ENCODE peak calls at places on chromosomes 11 and 22, in nine cellular contexts. K is fibroblast of villous mesenchyme, H is glutamatergic neuron, N is astrocyte of the cerebellum, J is fibroblast of mammary gland, W is upper lobe of right lung, X is progenitor cell of endocrine pancreas, E is coronary artery, S is cardiac fibroblast. L is an unnamed sample.

GRCh38 chr11:4211991-4212390 is 117.4 kb downstream of the RRM1 start:
- DNase-seq in K (no peak), H (peak; percentile 54), N (no peak), J (no peak), W (no peak), X (no peak), E (no peak), S (no peak), L (peak; percentile 56)

GRCh38 chr11:8067929-8068575 is 13.0 kb upstream of the TUB start:
- DNase-seq in K (peak; percentile 72), H (no peak), N (no peak), J (no peak), W (no peak), X (no peak), E (no peak), S (no peak), L (no peak)

GRCh38 chr11:72743321-72744221 is 8.6 kb downstream of the ARAP1 start:
- DNase-seq in K (no peak), H (peak; percentile 46), N (no peak), J (no peak), W (no peak), X (no peak), E (no peak), S (no peak), L (no peak)

GRCh38 chr11:133776671-133777070 is 68.6 kb downstream of the SPATA19 start:
- DNase-seq in K (no peak), H (no peak), N (no peak), J (no peak), W (no peak), X (no peak), E (no peak), S (no peak), L (no peak)

GRCh38 chr11:46247664-46248063 is 29.8 kb upstream of the CREB3L1 start:
- DNase-seq in K (peak; percentile 77), H (no peak), N (no peak), J (peak; percentile 68), W (no peak), X (no peak), E (no peak), S (no peak), L (peak; percentile 44)

GRCh38 chr11:8697056-8697455 is 14.5 kb downstream of the RPL27A start:
- DNase-seq in K (no peak), H (no peak), N (no peak), J (no peak), W (no peak), X (no peak), E (no peak), S (no peak), L (no peak)

GRCh38 chr22:38727530-38728451 is 22.0 kb downstream of the GTPBP1 start:
- DNase-seq in K (no peak), H (no peak), N (no peak), J (no peak), W (no peak), X (no peak), E (no peak), S (no peak), L (no peak)

GRCh38 chr11:122367809-122368231 is 251.8 kb upstream of the BLID start:
- DNase-seq in K (peak; percentile 35), H (no peak), N (peak; percentile 57), J (peak; percentile 45), W (no peak), X (no peak), E (no peak), S (peak; percentile 85), L (peak; percentile 7)

GRCh38 chr11:71269603-71270511 is 17.5 kb upstream of the SHANK2 start:
- DNase-seq in K (no peak), H (no peak), N (no peak), J (no peak), W (peak; percentile 39), X (no peak), E (no peak), S (no peak), L (no peak)

GRCh38 chr22:47966316-47966715 is 1203.9 kb downstream of the TBC1D22A start:
- DNase-seq in K (no peak), H (no peak), N (no peak), J (no peak), W (no peak), X (no peak), E (no peak), S (no peak), L (no peak)
- TF ChIP-seq CTCF in K (no peak), H (no peak), N (no peak), J (no peak), W (no peak), X (no peak), E (no peak), S (no peak), L (no peak)

DNA sequence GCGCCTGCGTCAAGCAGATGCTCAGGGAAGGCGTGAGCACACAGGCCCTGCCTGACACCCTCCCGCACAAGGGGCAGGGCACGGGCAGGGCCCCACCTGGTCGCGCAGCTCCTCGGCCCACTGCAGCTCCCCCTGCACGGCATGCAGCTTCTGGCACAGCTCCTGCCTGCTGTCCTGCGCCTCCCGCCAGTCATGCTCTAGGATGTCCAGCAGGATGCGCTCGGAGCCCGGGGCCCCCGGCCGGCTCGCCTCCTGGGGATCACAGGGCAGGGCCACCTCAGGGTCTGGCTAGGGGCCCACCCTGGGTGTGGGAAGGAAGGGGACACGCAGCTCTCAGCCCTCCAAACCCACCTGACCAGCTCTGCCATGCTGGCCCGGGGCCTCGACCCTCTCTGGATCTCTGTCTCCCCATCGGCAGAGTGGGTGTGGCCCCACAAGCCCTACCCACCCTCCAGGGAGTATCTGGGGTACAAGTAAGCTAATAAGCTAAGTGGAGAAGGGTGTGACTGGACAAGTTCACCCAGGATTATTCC is 10.7 kb downstream of the CARD10 start:
- DNase-seq in K (no peak), H (no peak), N (no peak), J (no peak), W (peak; percentile 70), X (no peak), E (no peak), S (no peak), L (no peak)
- TF ChIP-seq CTCF in K (peak; percentile 20), H (no peak), N (no peak), J (no peak), W (peak; percentile 16), X (no peak), E (no peak), S (no peak), L (no peak)

DNA sequence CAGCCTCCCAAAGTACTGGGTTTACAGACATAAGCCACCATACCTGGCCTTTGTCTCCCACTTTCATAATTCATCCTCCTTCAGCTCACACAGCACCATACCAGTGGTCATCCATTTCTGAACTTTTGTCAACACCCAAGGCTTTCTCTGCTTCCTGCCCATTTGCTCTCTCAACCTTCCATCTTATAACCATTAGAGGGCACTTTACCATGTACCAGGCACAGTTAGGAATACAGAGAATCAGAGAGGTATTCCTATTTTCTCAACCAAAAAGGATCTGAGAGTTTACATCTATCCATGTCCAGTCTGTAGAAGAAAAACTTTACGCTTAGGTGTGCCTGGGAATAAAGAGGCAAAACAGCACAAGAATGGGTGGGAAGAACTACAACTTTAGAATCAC is 397.6 kb downstream of the BUD13 start:
- DNase-seq in K (no peak), H (no peak), N (no peak), J (no peak), W (no peak), X (no peak), E (no peak), S (no peak), L (no peak)
- TF ChIP-seq CTCF in K (no peak), H (no peak), N (no peak), J (no peak), W (no peak), X (no peak), E (no peak), S (no peak), L (no peak)

GRCh38 chr11:43486141-43486540 is 127.4 kb downstream of the TTC17 start:
- DNase-seq in K (peak; percentile 8), H (no peak), N (no peak), J (peak; percentile 23), W (no peak), X (no peak), E (no peak), S (peak; percentile 6), L (no peak)
- TF ChIP-seq CTCF in K (no peak), H (no peak), N (no peak), J (no peak), W (no peak), X (no peak), E (no peak), S (no peak), L (no peak)

GRCh38 chr22:20174785-20175596 is 24.1 kb upstream of the CCDC188 start:
- DNase-seq in K (peak; percentile 13), H (peak; percentile 45), N (no peak), J (peak; percentile 3), W (no peak), X (no peak), E (no peak), S (peak; percentile 42), L (no peak)
- TF ChIP-seq CTCF in K (peak; percentile 36), H (no peak), N (peak; percentile 44), J (peak; percentile 21), W (no peak), X (peak; percentile 40), E (no peak), S (peak; percentile 55), L (peak; percentile 8)

GRCh38 chr11:112355726-112356125 is 95.1 kb upstream of the PLET1 start:
- DNase-seq in K (peak; percentile 42), H (peak; percentile 33), N (no peak), J (peak; percentile 25), W (peak; percentile 73), X (no peak), E (no peak), S (peak; percentile 68), L (peak; percentile 39)
- TF ChIP-seq CTCF in K (peak; percentile 49), H (peak; percentile 23), N (no peak), J (peak; percentile 41), W (peak; percentile 17), X (peak; percentile 38), E (no peak), S (peak; percentile 10), L (peak; percentile 31)

GRCh38 chr11:105219269-105219668 is 79.7 kb upstream of the CARD18 start:
- DNase-seq in K (no peak), H (no peak), N (no peak), J (no peak), W (no peak), X (no peak), E (no peak), S (no peak), L (no peak)
- TF ChIP-seq CTCF in K (no peak), H (no peak), N (no peak), J (no peak), W (no peak), X (no peak), E (no peak), S (no peak), L (no peak)